ENCODE peak calls at places on chromosomes 12 and 14, in four cellular contexts. One of them, this sample, is unnamed.

GRCh38 chr14:96151242-96151641 is 53.4 kb upstream of the BDKRB2 start:
- DNase-seq in MCF 10A: no peak
- DNase-seq in frontal cortex: no peak
- DNase-seq in activated CD4-positive, alpha-beta T cell treated with anti-CD3 and anti-CD28 coated beads for 24 hours: no peak
- DNase-seq in this sample: peak

GRCh38 chr12:77940011-77940423 is 109.3 kb downstream of the NAV3 start:
- DNase-seq in MCF 10A: peak
- DNase-seq in frontal cortex: no peak
- DNase-seq in activated CD4-positive, alpha-beta T cell treated with anti-CD3 and anti-CD28 coated beads for 24 hours: no peak
- DNase-seq in this sample: no peak

GRCh38 chr12:64178122-64178521 is 44.0 kb downstream of the KICS2 start:
- DNase-seq in MCF 10A: peak
- DNase-seq in frontal cortex: no peak
- DNase-seq in activated CD4-positive, alpha-beta T cell treated with anti-CD3 and anti-CD28 coated beads for 24 hours: no peak
- DNase-seq in this sample: no peak

GRCh38 chr12:121295123-121295745 is 1.3 kb downstream of the CAMKK2 start:
- DNase-seq in MCF 10A: peak
- DNase-seq in frontal cortex: no peak
- DNase-seq in activated CD4-positive, alpha-beta T cell treated with anti-CD3 and anti-CD28 coated beads for 24 hours: no peak
- DNase-seq in this sample: no peak

GRCh38 chr14:76654573-76654955 is 106.7 kb upstream of the VASH1 start:
- DNase-seq in MCF 10A: no peak
- DNase-seq in frontal cortex: no peak
- DNase-seq in activated CD4-positive, alpha-beta T cell treated with anti-CD3 and anti-CD28 coated beads for 24 hours: no peak
- DNase-seq in this sample: no peak

GRCh38 chr12:106303202-106303820 is 778 bp downstream of the TCP11L2 start:
- DNase-seq in MCF 10A: peak
- DNase-seq in frontal cortex: peak
- DNase-seq in activated CD4-positive, alpha-beta T cell treated with anti-CD3 and anti-CD28 coated beads for 24 hours: peak
- DNase-seq in this sample: peak

GRCh38 chr12:14885718-14886201 is at the start of gene MGP:
- DNase-seq in MCF 10A: peak
- DNase-seq in frontal cortex: no peak
- DNase-seq in activated CD4-positive, alpha-beta T cell treated with anti-CD3 and anti-CD28 coated beads for 24 hours: no peak
- DNase-seq in this sample: no peak

GRCh38 chr12:15899282-15899870 is 11.8 kb upstream of the DERA start:
- DNase-seq in MCF 10A: peak
- DNase-seq in frontal cortex: no peak
- DNase-seq in activated CD4-positive, alpha-beta T cell treated with anti-CD3 and anti-CD28 coated beads for 24 hours: no peak
- DNase-seq in this sample: no peak

GRCh38 chr12:91974541-91974940 is 171.1 kb downstream of the BTG1 start:
- DNase-seq in MCF 10A: no peak
- DNase-seq in frontal cortex: no peak
- DNase-seq in activated CD4-positive, alpha-beta T cell treated with anti-CD3 and anti-CD28 coated beads for 24 hours: no peak
- DNase-seq in this sample: no peak

GRCh38 chr12:120254809-120255208 is 10.7 kb downstream of the PXN start:
- DNase-seq in MCF 10A: no peak
- DNase-seq in frontal cortex: no peak
- DNase-seq in activated CD4-positive, alpha-beta T cell treated with anti-CD3 and anti-CD28 coated beads for 24 hours: no peak
- DNase-seq in this sample: no peak

GRCh38 chr14:31934767-31935266 is 142.3 kb upstream of the ARHGAP5 start:
- DNase-seq in MCF 10A: peak
- DNase-seq in frontal cortex: no peak
- DNase-seq in activated CD4-positive, alpha-beta T cell treated with anti-CD3 and anti-CD28 coated beads for 24 hours: no peak
- DNase-seq in this sample: no peak

GRCh38 chr14:70183991-70184390 is 4.8 kb downstream of the SLC8A3 start:
- DNase-seq in MCF 10A: no peak
- DNase-seq in frontal cortex: no peak
- DNase-seq in activated CD4-positive, alpha-beta T cell treated with anti-CD3 and anti-CD28 coated beads for 24 hours: no peak
- DNase-seq in this sample: no peak

GRCh38 chr14:58607571-58608317 is 30.0 kb upstream of the DACT1 start:
- DNase-seq in MCF 10A: peak
- DNase-seq in frontal cortex: no peak
- DNase-seq in activated CD4-positive, alpha-beta T cell treated with anti-CD3 and anti-CD28 coated beads for 24 hours: no peak
- DNase-seq in this sample: no peak

GRCh38 chr14:74457511-74457910 is 31.5 kb upstream of the SYNDIG1L start:
- DNase-seq in MCF 10A: no peak
- DNase-seq in frontal cortex: no peak
- DNase-seq in activated CD4-positive, alpha-beta T cell treated with anti-CD3 and anti-CD28 coated beads for 24 hours: no peak
- DNase-seq in this sample: no peak

GRCh38 chr14:75492832-75493579 is 29.3 kb upstream of the BATF start:
- DNase-seq in MCF 10A: no peak
- DNase-seq in frontal cortex: no peak
- DNase-seq in activated CD4-positive, alpha-beta T cell treated with anti-CD3 and anti-CD28 coated beads for 24 hours: no peak
- DNase-seq in this sample: peak

GRCh38 chr12:47080725-47081502 is 1.2 kb upstream of the AMIGO2 start:
- DNase-seq in MCF 10A: peak
- DNase-seq in frontal cortex: no peak
- DNase-seq in activated CD4-positive, alpha-beta T cell treated with anti-CD3 and anti-CD28 coated beads for 24 hours: peak
- DNase-seq in this sample: no peak

This sample was measured in mesothelial cell of epicardium.